ENCODE peak calls at places on chromosomes 13 and 19, in nine cellular contexts. J, E, W, G, F, U, Z, M and H are unnamed samples.

GRCh38 chr19:43797118-43797517 is 5.1 kb downstream of the LYPD5 start:
- DNase-seq in W (no peak), J (no peak), Z (no peak), U (no peak), F (no peak), E (no peak), M (no peak), G (no peak), H (no peak)

GRCh38 chr13:26743971-26744370 is 16.6 kb downstream of the GPR12 start:
- DNase-seq in U (no peak), Z (no peak), E (no peak), J (no peak), M (no peak), F (no peak), G (no peak), W (no peak), H (no peak)

GRCh38 chr13:75368167-75368566 is 113.8 kb downstream of the TBC1D4 start:
- DNase-seq in G (no peak), J (no peak), E (no peak), U (no peak), M (no peak), W (peak), Z (no peak), F (no peak), H (no peak)

GRCh38 chr13:113034451-113035208 is 65.6 kb downstream of the MCF2L start:
- DNase-seq in F (peak), U (no peak), W (no peak), M (peak), Z (no peak), G (no peak), E (no peak), J (peak), H (no peak)

GRCh38 chr19:4007836-4008539 is 452 bp downstream of the PIAS4 start:
- DNase-seq in J (peak), M (no peak), F (peak), Z (no peak), W (no peak), U (no peak), G (no peak), E (peak), H (no peak)

GRCh38 chr13:61162636-61163035 is 253.0 kb downstream of the PCDH20 start:
- DNase-seq in F (no peak), M (no peak), J (no peak), G (no peak), E (no peak), U (no peak), Z (no peak), W (no peak), H (no peak)

GRCh38 chr19:5547881-5548280 is 19.9 kb downstream of the TINCR start:
- DNase-seq in M (no peak), W (no peak), J (peak), G (no peak), E (peak), U (no peak), F (peak), Z (no peak), H (no peak)

GRCh38 chr13:27446986-27447583 is 3.3 kb downstream of the MTIF3 start:
- DNase-seq in M (no peak), W (no peak), U (no peak), J (no peak), F (no peak), G (no peak), Z (no peak), E (no peak), H (no peak)

GRCh38 chr13:34425307-34425949 is 516.6 kb upstream of the NBEA start:
- DNase-seq in Z (no peak), U (no peak), E (no peak), J (peak), F (no peak), W (no peak), G (no peak), M (no peak), H (no peak)

GRCh38 chr13:95547531-95548167 is 4.9 kb upstream of the CLDN10 start:
- DNase-seq in F (no peak), G (no peak), E (no peak), M (no peak), W (no peak), U (no peak), J (peak), Z (no peak), H (no peak)

GRCh38 chr13:72521965-72522661 is 205.3 kb downstream of the MZT1 start:
- DNase-seq in U (no peak), J (no peak), G (no peak), F (no peak), W (no peak), Z (no peak), E (no peak), M (no peak), H (no peak)

GRCh38 chr13:51643882-51644281 is 59.6 kb downstream of the WDFY2 start:
- DNase-seq in G (no peak), Z (no peak), E (no peak), U (no peak), J (peak), F (no peak), W (no peak), M (peak), H (no peak)

GRCh38 chr13:97193577-97193976 is 28.6 kb upstream of the MBNL2 start:
- DNase-seq in E (no peak), J (no peak), Z (no peak), G (no peak), F (no peak), W (no peak), U (no peak), M (no peak), H (no peak)

GRCh38 chr19:58009666-58010301 is 7.2 kb upstream of the ZNF606 start:
- DNase-seq in Z (peak), W (peak), M (peak), F (peak), J (peak), U (no peak), G (no peak), E (peak), H (peak)

GRCh38 chr19:41192574-41193419 is at the start of gene CYP2S1:
- DNase-seq in F (peak), J (peak), U (no peak), G (no peak), M (no peak), Z (no peak), W (no peak), E (peak), H (no peak)